ENCODE peak calls at places on chromosomes 1 and 21, in eight cellular contexts. P is heart right ventricle, Z is ovary, A is mammary epithelial cell, L is GM23248, G is endothelial cell of umbilical vein, M is transverse colon, D is neural progenitor cell. B is an unnamed sample.

GRCh38 chr1:18412882-18413353 is 67.8 kb upstream of the KLHDC7A start:
- DNase-seq in G (no peak), L (no peak), P (no peak), D (no peak), M (no peak), Z (no peak), A (no peak), B (no peak)

GRCh38 chr1:50780797-50781196 is 179.3 kb downstream of the FAF1 start:
- DNase-seq in G (no peak), L (no peak), D (no peak), A (no peak), M (no peak), Z (no peak), P (no peak), B (no peak)

GRCh38 chr1:8822383-8823294 is 5.2 kb upstream of the RERE start:
- DNase-seq in A (peak; percentile 84), M (no peak), D (no peak), Z (no peak), P (no peak), G (peak; percentile 81), L (peak; percentile 92), B (peak; percentile 83)

GRCh38 chr1:206797534-206798383 is 25.5 kb upstream of the IL10 start:
- DNase-seq in D (peak; percentile 65), A (no peak), P (no peak), Z (no peak), L (peak; percentile 32), M (peak; percentile 22), G (no peak), B (no peak)

GRCh38 chr1:171167785-171168184 is 17.3 kb upstream of the FMO2 start:
- DNase-seq in D (no peak), P (no peak), G (no peak), M (no peak), L (no peak), A (no peak), Z (no peak), B (no peak)

GRCh38 chr1:192846950-192847349 is 38.1 kb downstream of the RGS2 start:
- DNase-seq in G (no peak), L (peak; percentile 14), D (no peak), P (no peak), M (no peak), A (no peak), Z (no peak), B (no peak)

GRCh38 chr1:37477198-37477931 is 3.0 kb downstream of the ZC3H12A start:
- DNase-seq in L (peak; percentile 65), A (peak; percentile 91), D (no peak), G (peak; percentile 78), M (peak; percentile 87), Z (peak; percentile 32), P (peak; percentile 17), B (peak; percentile 66)

GRCh38 chr1:19450811-19451564 is 34.4 kb downstream of the CAPZB start:
- DNase-seq in L (peak; percentile 97), G (peak; percentile 90), Z (peak; percentile 68), D (no peak), M (no peak), A (peak; percentile 90), P (no peak), B (peak; percentile 67)

GRCh38 chr1:40980453-40981121 is 1.1 kb downstream of the CTPS1 start:
- DNase-seq in Z (no peak), G (peak; percentile 34), P (peak; percentile 18), A (peak; percentile 35), M (peak; percentile 21), L (peak; percentile 46), D (peak; percentile 27), B (no peak)

GRCh38 chr1:243917177-243917862 is 67.3 kb upstream of the AKT3 start:
- DNase-seq in L (peak; percentile 92), Z (peak; percentile 60), A (peak; percentile 50), G (peak; percentile 79), P (peak; percentile 17), M (peak; percentile 15), D (peak; percentile 95), B (peak; percentile 85)

GRCh38 chr1:171637928-171638576 is 14.4 kb downstream of the MYOC start:
- DNase-seq in G (no peak), Z (no peak), M (no peak), L (peak; percentile 3), A (no peak), P (no peak), D (no peak), B (no peak)

GRCh38 chr1:180917306-180918065 is 4.8 kb downstream of the KIAA1614 start:
- DNase-seq in M (no peak), G (no peak), P (no peak), A (no peak), Z (no peak), D (peak; percentile 69), L (peak; percentile 61), B (no peak)

GRCh38 chr1:60114735-60115318 is 41.3 kb upstream of the C1orf87 start:
- DNase-seq in P (no peak), A (no peak), M (no peak), D (peak; percentile 31), G (no peak), L (no peak), Z (no peak), B (no peak)

GRCh38 chr1:39609618-39610331 is 29.7 kb downstream of the HEYL start:
- DNase-seq in A (peak; percentile 15), G (peak; percentile 30), Z (peak; percentile 54), L (peak; percentile 53), D (peak; percentile 86), P (peak; percentile 82), M (peak; percentile 66), B (no peak)

GRCh38 chr1:184385863-184386262 is 966 bp upstream of the C1orf21 start:
- DNase-seq in A (no peak), P (no peak), D (peak; percentile 87), M (no peak), Z (no peak), L (no peak), G (no peak), B (no peak)

DNA sequence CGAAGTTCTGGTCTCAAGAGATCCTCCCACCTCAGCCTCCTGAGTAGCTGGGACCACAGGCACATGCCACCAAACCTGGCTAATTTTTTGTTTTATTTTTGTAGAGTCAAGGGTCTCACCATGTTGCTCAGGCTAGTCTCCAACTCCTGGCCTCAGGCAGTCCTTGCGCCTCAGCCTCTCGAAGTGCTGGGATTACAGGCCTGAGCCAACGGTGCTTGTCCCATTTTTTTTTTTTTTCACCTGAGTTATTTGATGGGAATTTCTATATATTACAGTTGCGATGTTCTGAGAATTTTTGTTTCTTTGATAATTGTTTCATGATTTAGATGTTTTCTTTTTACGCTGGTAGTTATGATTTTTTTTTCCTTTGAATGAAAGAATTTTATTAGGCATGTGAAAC is 2.5 kb downstream of the RABGAP1L start:
- DNase-seq in Z (no peak), P (no peak), L (no peak), M (no peak), A (no peak), D (no peak), G (no peak), B (no peak)
- H3K27ac ChIP-seq in Z (no peak overlapping the region), P (no peak overlapping the region), L (no peak overlapping the region), M (no peak overlapping the region), A (no peak overlapping the region), D (no peak overlapping the region), G (no peak overlapping the region), B (no peak overlapping the region)

GRCh38 chr21:29303301-29303700 is 4.6 kb downstream of the BACH1 start:
- DNase-seq in Z (no peak), G (no peak), D (no peak), M (no peak), P (no peak), L (no peak), A (no peak), B (no peak)

GRCh38 chr21:29306920-29307319 is 8.2 kb downstream of the BACH1 start:
- DNase-seq in M (no peak), L (no peak), Z (no peak), A (no peak), G (no peak), P (no peak), D (no peak), B (no peak)

GRCh38 chr21:29304577-29304976 is 5.9 kb downstream of the BACH1 start:
- DNase-seq in G (no peak), M (no peak), Z (no peak), A (no peak), D (no peak), P (no peak), L (no peak), B (no peak)

GRCh38 chr21:29305561-29305960 is 6.8 kb downstream of the BACH1 start:
- DNase-seq in D (no peak), M (no peak), P (no peak), A (no peak), L (no peak), G (no peak), Z (no peak), B (no peak)

GRCh38 chr21:29305068-29305467 is 6.3 kb downstream of the BACH1 start:
- DNase-seq in Z (no peak), M (no peak), D (no peak), A (no peak), P (no peak), G (no peak), L (peak; percentile 57), B (no peak)
- H3K4me1 ChIP-seq in Z (peaks cover 17% of the 10 kb centered on the region), M (peaks cover 59% of the 10 kb centered on the region), D (peaks cover 12% of the 10 kb centered on the region), A (peaks cover 35% of the 10 kb centered on the region), P (peaks cover 7% of the 10 kb centered on the region), G (peaks cover 17% of the 10 kb centered on the region), L (peaks cover 81% of the 10 kb centered on the region), B (peaks cover 70% of the 10 kb centered on the region)

GRCh38 chr1:88462481-88463261 is 221.4 kb upstream of the PKN2 start:
- DNase-seq in P (peak; percentile 34), Z (peak; percentile 28), A (peak; percentile 7), D (peak; percentile 87), L (peak; percentile 75), G (peak; percentile 14), M (no peak), B (no peak)
- H3K27ac ChIP-seq in P (peak overlapping the region; percentile 78), Z (peak overlapping the region; percentile 98), A (no peak overlapping the region), D (no peak overlapping the region), L (no peak overlapping the region), G (no peak overlapping the region), M (peak overlapping the region; percentile 70), B (no peak overlapping the region)

GRCh38 chr1:90728656-90729257 is 11.7 kb upstream of the BARHL2 start:
- DNase-seq in L (no peak), M (no peak), G (no peak), D (no peak), P (no peak), Z (no peak), A (no peak), B (no peak)

GRCh38 chr1:90725341-90725960 is 8.3 kb upstream of the BARHL2 start:
- DNase-seq in L (peak; percentile 39), A (no peak), G (no peak), M (no peak), Z (no peak), P (no peak), D (peak; percentile 74), B (no peak)

GRCh38 chr1:90725961-90726715 is 9.0 kb upstream of the BARHL2 start:
- DNase-seq in D (peak; percentile 81), M (no peak), Z (no peak), L (peak; percentile 30), P (no peak), A (peak; percentile 6), G (no peak), B (no peak)

GRCh38 chr1:90727917-90728655 is 11.0 kb upstream of the BARHL2 start:
- DNase-seq in G (no peak), P (no peak), Z (no peak), A (no peak), L (no peak), D (peak; percentile 19), M (no peak), B (no peak)

GRCh38 chr1:90726716-90727480 is 9.8 kb upstream of the BARHL2 start:
- DNase-seq in D (peak; percentile 53), L (no peak), Z (no peak), A (no peak), M (no peak), G (no peak), P (no peak), B (no peak)
- H3K4me1 ChIP-seq in D (peaks cover 40% of the 10 kb centered on the region), L (no peaks in the 10 kb centered on the region), Z (peaks cover 12% of the 10 kb centered on the region), A (peaks cover 11% of the 10 kb centered on the region), M (peaks cover 42% of the 10 kb centered on the region), G (peaks cover 2% of the 10 kb centered on the region), P (peaks cover 20% of the 10 kb centered on the region), B (no peaks in the 10 kb centered on the region)

GRCh38 chr21:45570071-45570470 is 27.8 kb upstream of the SLC19A1 start:
- DNase-seq in D (no peak), M (no peak), P (no peak), G (no peak), A (no peak), Z (no peak), L (no peak), B (no peak)
- H3K27ac ChIP-seq in D (no peak overlapping the region), M (peak overlapping the region; percentile 65), P (no peak overlapping the region), G (no peak overlapping the region), A (no peak overlapping the region), Z (no peak overlapping the region), L (no peak overlapping the region), B (no peak overlapping the region)

B was measured in SJSA1.